ENCODE peak calls at places on chromosomes 7 and 10, in seven cellular contexts. One of them, this sample, is unnamed.

GRCh38 chr7:74143383-74143782 is 30.8 kb upstream of the EIF4H start:
- DNase-seq in A549: no peak
- DNase-seq in tibial nerve: no peak
- DNase-seq in ovary: no peak
- DNase-seq in suprapubic skin: no peak
- DNase-seq in stomach: no peak
- DNase-seq in HepG2: no peak
- DNase-seq in this sample: no peak

GRCh38 chr10:13660545-13660920 is 73.8 kb downstream of the PRPF18 start:
- DNase-seq in A549: no peak
- DNase-seq in tibial nerve: no peak
- DNase-seq in ovary: no peak
- DNase-seq in suprapubic skin: no peak
- DNase-seq in stomach: no peak
- DNase-seq in HepG2: no peak
- DNase-seq in this sample: no peak

GRCh38 chr7:141652691-141653090 is 49.3 kb downstream of the DENND11 start:
- DNase-seq in A549: no peak
- DNase-seq in tibial nerve: no peak
- DNase-seq in ovary: no peak
- DNase-seq in suprapubic skin: no peak
- DNase-seq in stomach: no peak
- DNase-seq in HepG2: no peak
- DNase-seq in this sample: no peak

GRCh38 chr7:39507866-39508551 is 58.2 kb upstream of the YAE1 start:
- DNase-seq in A549: no peak
- DNase-seq in tibial nerve: no peak
- DNase-seq in ovary: no peak
- DNase-seq in suprapubic skin: no peak
- DNase-seq in stomach: no peak
- DNase-seq in HepG2: no peak
- DNase-seq in this sample: no peak

GRCh38 chr7:44858161-44858560 is 10.3 kb upstream of the H2AZ2 start:
- DNase-seq in A549: no peak
- DNase-seq in tibial nerve: no peak
- DNase-seq in ovary: no peak
- DNase-seq in suprapubic skin: no peak
- DNase-seq in stomach: no peak
- DNase-seq in HepG2: no peak
- DNase-seq in this sample: no peak

GRCh38 chr7:106775552-106775936 is 89.5 kb upstream of the PIK3CG start:
- DNase-seq in A549: peak; percentile 47
- DNase-seq in tibial nerve: no peak
- DNase-seq in ovary: no peak
- DNase-seq in suprapubic skin: no peak
- DNase-seq in stomach: no peak
- DNase-seq in HepG2: no peak
- DNase-seq in this sample: no peak

GRCh38 chr10:92834981-92835380 is 13.3 kb upstream of the EXOC6 start:
- DNase-seq in A549: no peak
- DNase-seq in tibial nerve: no peak
- DNase-seq in ovary: no peak
- DNase-seq in suprapubic skin: no peak
- DNase-seq in stomach: no peak
- DNase-seq in HepG2: no peak
- DNase-seq in this sample: no peak

GRCh38 chr7:28130277-28130676 is 50.3 kb downstream of the JAZF1 start:
- DNase-seq in A549: no peak
- DNase-seq in tibial nerve: no peak
- DNase-seq in ovary: no peak
- DNase-seq in suprapubic skin: no peak
- DNase-seq in stomach: no peak
- DNase-seq in HepG2: no peak
- DNase-seq in this sample: no peak

GRCh38 chr10:69846252-69847000 is 44.7 kb downstream of the COL13A1 start:
- DNase-seq in A549: no peak
- DNase-seq in tibial nerve: no peak
- DNase-seq in ovary: no peak
- DNase-seq in suprapubic skin: no peak
- DNase-seq in stomach: no peak
- DNase-seq in HepG2: no peak
- DNase-seq in this sample: no peak

GRCh38 chr10:130493446-130494198 is 357.4 kb downstream of the GLRX3 start:
- DNase-seq in A549: no peak
- DNase-seq in tibial nerve: no peak
- DNase-seq in ovary: no peak
- DNase-seq in suprapubic skin: peak; percentile 57
- DNase-seq in stomach: no peak
- DNase-seq in HepG2: no peak
- DNase-seq in this sample: no peak

GRCh38 chr10:51186358-51186757 is 112.1 kb downstream of the PRKG1 start:
- DNase-seq in A549: no peak
- DNase-seq in tibial nerve: no peak
- DNase-seq in ovary: no peak
- DNase-seq in suprapubic skin: no peak
- DNase-seq in stomach: no peak
- DNase-seq in HepG2: no peak
- DNase-seq in this sample: no peak

GRCh38 chr10:14659626-14660196 is 115.0 kb downstream of the FAM107B start:
- DNase-seq in A549: no peak
- DNase-seq in tibial nerve: no peak
- DNase-seq in ovary: no peak
- DNase-seq in suprapubic skin: no peak
- DNase-seq in stomach: peak; percentile 37
- DNase-seq in HepG2: no peak
- DNase-seq in this sample: peak; percentile 49

GRCh38 chr7:82805527-82805960 is 357.1 kb downstream of the PCLO start:
- DNase-seq in A549: peak; percentile 20
- DNase-seq in tibial nerve: no peak
- DNase-seq in ovary: no peak
- DNase-seq in suprapubic skin: no peak
- DNase-seq in stomach: no peak
- DNase-seq in HepG2: peak; percentile 1
- DNase-seq in this sample: no peak

GRCh38 chr7:30273552-30273951 is 10.8 kb upstream of the ZNRF2 start:
- DNase-seq in A549: no peak
- DNase-seq in tibial nerve: no peak
- DNase-seq in ovary: no peak
- DNase-seq in suprapubic skin: no peak
- DNase-seq in stomach: no peak
- DNase-seq in HepG2: no peak
- DNase-seq in this sample: no peak

GRCh38 chr10:21519981-21520436 is 5.5 kb downstream of the SKIDA1 start:
- DNase-seq in A549: no peak
- DNase-seq in tibial nerve: no peak
- DNase-seq in ovary: no peak
- DNase-seq in suprapubic skin: no peak
- DNase-seq in stomach: no peak
- DNase-seq in HepG2: no peak
- DNase-seq in this sample: no peak

GRCh38 chr10:97050959-97051496 is 134.7 kb downstream of the SLIT1 start:
- DNase-seq in A549: no peak
- DNase-seq in tibial nerve: no peak
- DNase-seq in ovary: no peak
- DNase-seq in suprapubic skin: no peak
- DNase-seq in stomach: no peak
- DNase-seq in HepG2: no peak
- DNase-seq in this sample: no peak

GRCh38 chr7:117827861-117828260 is 45.4 kb downstream of the CTTNBP2 start:
- DNase-seq in A549: no peak
- DNase-seq in tibial nerve: no peak
- DNase-seq in ovary: no peak
- DNase-seq in suprapubic skin: no peak
- DNase-seq in stomach: no peak
- DNase-seq in HepG2: no peak
- DNase-seq in this sample: no peak

GRCh38 chr10:123136221-123136805 is 543 bp downstream of the HMX3 start:
- DNase-seq in A549: no peak
- DNase-seq in tibial nerve: no peak
- DNase-seq in ovary: no peak
- DNase-seq in suprapubic skin: no peak
- DNase-seq in stomach: no peak
- DNase-seq in HepG2: no peak
- DNase-seq in this sample: no peak

GRCh38 chr7:44486693-44487092 is 3.8 kb downstream of the NUDCD3 start:
- DNase-seq in A549: no peak
- DNase-seq in tibial nerve: no peak
- DNase-seq in ovary: no peak
- DNase-seq in suprapubic skin: no peak
- DNase-seq in stomach: peak; percentile 28
- DNase-seq in HepG2: no peak
- DNase-seq in this sample: no peak

GRCh38 chr10:127145173-127145572 is 51.2 kb downstream of the INSYN2A start:
- DNase-seq in A549: peak; percentile 13
- DNase-seq in tibial nerve: no peak
- DNase-seq in ovary: no peak
- DNase-seq in suprapubic skin: no peak
- DNase-seq in stomach: no peak
- DNase-seq in HepG2: no peak
- DNase-seq in this sample: no peak

GRCh38 chr7:76220185-76221057 is 18.7 kb downstream of the SRRM3 start:
- DNase-seq in A549: no peak
- DNase-seq in tibial nerve: no peak
- DNase-seq in ovary: no peak
- DNase-seq in suprapubic skin: no peak
- DNase-seq in stomach: no peak
- DNase-seq in HepG2: peak; percentile 49
- DNase-seq in this sample: no peak

GRCh38 chr7:36224916-36225858 is 72.1 kb downstream of the EEPD1 start:
- DNase-seq in A549: no peak
- DNase-seq in tibial nerve: no peak
- DNase-seq in ovary: no peak
- DNase-seq in suprapubic skin: no peak
- DNase-seq in stomach: no peak
- DNase-seq in HepG2: no peak
- DNase-seq in this sample: no peak

GRCh38 chr7:36228039-36228438 is 75.0 kb downstream of the EEPD1 start:
- DNase-seq in A549: no peak
- DNase-seq in tibial nerve: no peak
- DNase-seq in ovary: no peak
- DNase-seq in suprapubic skin: no peak
- DNase-seq in stomach: no peak
- DNase-seq in HepG2: no peak
- DNase-seq in this sample: no peak

GRCh38 chr7:36226151-36226550 is 73.1 kb downstream of the EEPD1 start:
- DNase-seq in A549: no peak
- DNase-seq in tibial nerve: no peak
- DNase-seq in ovary: no peak
- DNase-seq in suprapubic skin: no peak
- DNase-seq in stomach: no peak
- DNase-seq in HepG2: no peak
- DNase-seq in this sample: no peak

GRCh38 chr7:36231406-36231805 is 78.4 kb downstream of the EEPD1 start:
- DNase-seq in A549: no peak
- DNase-seq in tibial nerve: no peak
- DNase-seq in ovary: no peak
- DNase-seq in suprapubic skin: no peak
- DNase-seq in stomach: no peak
- DNase-seq in HepG2: no peak
- DNase-seq in this sample: no peak

DNA sequence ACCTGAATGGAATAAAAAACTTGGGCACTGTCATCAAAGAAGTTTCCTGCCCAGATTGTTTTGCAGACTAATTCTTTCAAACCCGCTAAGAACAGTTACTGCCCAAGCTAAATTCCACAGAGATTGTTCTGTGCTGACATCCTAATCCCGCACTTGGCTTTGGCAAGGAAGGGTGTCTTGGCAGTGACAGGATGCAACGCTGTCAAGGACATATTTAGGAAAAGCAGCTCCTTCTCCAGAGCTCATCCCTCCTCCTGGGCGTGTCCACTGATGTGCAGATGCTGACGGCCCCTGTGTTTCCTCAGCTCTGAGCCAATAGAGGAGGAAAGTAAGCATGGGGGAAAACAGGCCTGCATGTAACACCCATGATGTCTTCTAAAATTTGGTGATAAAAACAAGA is 74.2 kb downstream of the EEPD1 start:
- DNase-seq in A549: no peak
- DNase-seq in tibial nerve: peak; percentile 57
- DNase-seq in ovary: peak; percentile 64
- DNase-seq in suprapubic skin: peak; percentile 86
- DNase-seq in stomach: peak; percentile 30
- DNase-seq in HepG2: no peak
- DNase-seq in this sample: peak; percentile 54
- TF ChIP-seq EP300 in A549: no peak
- TF ChIP-seq EP300 in tibial nerve: peak; percentile 23
- TF ChIP-seq EP300 in ovary: no peak
- TF ChIP-seq EP300 in suprapubic skin: no peak
- TF ChIP-seq EP300 in stomach: no peak
- TF ChIP-seq EP300 in HepG2: no peak
- TF ChIP-seq EP300 in this sample: no peak

DNA sequence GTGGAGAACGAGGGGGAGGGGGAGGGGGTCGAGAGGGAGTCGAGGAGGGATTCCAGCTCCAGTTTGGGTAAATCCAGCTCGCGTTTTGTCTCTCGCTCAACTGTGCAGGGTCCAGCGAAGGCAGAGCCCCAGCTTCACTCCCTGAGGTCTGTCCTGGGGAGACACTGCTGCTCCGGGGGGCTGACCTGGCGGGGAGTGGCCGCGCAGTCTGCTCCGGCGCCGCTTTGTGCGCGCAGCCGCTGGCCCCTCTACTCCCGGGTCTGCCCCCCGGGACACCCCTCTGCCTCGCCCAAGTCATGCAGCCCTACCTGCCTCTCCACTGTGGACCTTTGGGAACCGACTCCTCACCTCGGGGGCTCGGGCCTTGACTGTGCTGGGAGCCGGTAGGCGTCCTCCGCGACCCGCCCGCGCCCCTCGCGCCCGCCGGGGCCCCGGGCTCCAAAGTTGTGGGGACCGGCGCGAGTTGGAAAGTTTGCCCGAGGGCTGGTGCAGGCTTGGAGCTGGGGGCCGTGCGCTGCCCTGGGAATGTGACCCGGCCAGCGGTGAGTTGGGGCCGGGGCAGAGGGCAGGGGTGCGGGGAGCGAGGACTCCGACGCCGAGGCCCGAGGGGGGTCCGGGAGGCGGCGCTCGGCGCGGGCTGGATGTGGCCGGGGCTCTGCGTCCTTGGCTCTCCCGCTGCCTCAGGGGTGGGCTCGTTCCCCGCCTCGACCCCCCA is at the start of gene TET1:
- DNase-seq in A549: peak; percentile 64
- DNase-seq in tibial nerve: peak; percentile 45
- DNase-seq in ovary: peak; percentile 62
- DNase-seq in suprapubic skin: peak; percentile 85
- DNase-seq in stomach: peak; percentile 46
- DNase-seq in HepG2: peak; percentile 64
- DNase-seq in this sample: peak; percentile 63
- TF ChIP-seq EP300 in A549: no peak
- TF ChIP-seq EP300 in tibial nerve: peak; percentile 61
- TF ChIP-seq EP300 in ovary: no peak
- TF ChIP-seq EP300 in suprapubic skin: no peak
- TF ChIP-seq EP300 in stomach: no peak
- TF ChIP-seq EP300 in HepG2: no peak
- TF ChIP-seq EP300 in this sample: no peak

GRCh38 chr10:71527135-71527534 is 130.4 kb downstream of the CDH23 start:
- DNase-seq in A549: no peak
- DNase-seq in tibial nerve: no peak
- DNase-seq in ovary: peak; percentile 46
- DNase-seq in suprapubic skin: no peak
- DNase-seq in stomach: no peak
- DNase-seq in HepG2: no peak
- DNase-seq in this sample: no peak
- TF ChIP-seq EP300 in A549: no peak
- TF ChIP-seq EP300 in tibial nerve: no peak
- TF ChIP-seq EP300 in ovary: no peak
- TF ChIP-seq EP300 in suprapubic skin: no peak
- TF ChIP-seq EP300 in stomach: no peak
- TF ChIP-seq EP300 in HepG2: no peak
- TF ChIP-seq EP300 in this sample: no peak

GRCh38 chr10:91120348-91120747 is 100.1 kb upstream of the PCGF5 start:
- DNase-seq in A549: no peak
- DNase-seq in tibial nerve: no peak
- DNase-seq in ovary: no peak
- DNase-seq in suprapubic skin: no peak
- DNase-seq in stomach: no peak
- DNase-seq in HepG2: no peak
- DNase-seq in this sample: no peak
- TF ChIP-seq EP300 in A549: no peak
- TF ChIP-seq EP300 in tibial nerve: no peak
- TF ChIP-seq EP300 in ovary: no peak
- TF ChIP-seq EP300 in suprapubic skin: no peak
- TF ChIP-seq EP300 in stomach: no peak
- TF ChIP-seq EP300 in HepG2: no peak
- TF ChIP-seq EP300 in this sample: no peak